ENCODE peak calls at places on chromosome X, in six cellular contexts. C, B, G, N, Q and V are unnamed samples.

GRCh38 chrX:76172325-76172887 is 456 bp upstream of the PBDC1 start:
- DNase-seq in C (peak), B (no peak), G (no peak), N (no peak), Q (no peak), V (peak)

GRCh38 chrX:25275159-25275558 is 259.4 kb upstream of the ARX start:
- DNase-seq in C (no peak), B (no peak), G (no peak), N (no peak), Q (no peak), V (no peak)

GRCh38 chrX:9627827-9628406 is 137.7 kb downstream of the GPR143 start:
- DNase-seq in C (no peak), B (no peak), G (peak), N (peak), Q (no peak), V (no peak)

GRCh38 chrX:40285876-40286275 is 188.1 kb upstream of the BCOR start:
- DNase-seq in C (no peak), B (no peak), G (no peak), N (no peak), Q (no peak), V (no peak)

GRCh38 chrX:31213941-31214340 is 142.1 kb upstream of the FTHL17 start:
- DNase-seq in C (no peak), B (no peak), G (peak), N (no peak), Q (peak), V (no peak)

GRCh38 chrX:124619710-124620109 is 273.3 kb downstream of the SH2D1A start:
- DNase-seq in C (no peak), B (no peak), G (no peak), N (no peak), Q (no peak), V (no peak)

GRCh38 chrX:74925210-74926088 is at the start of gene NEXMIF:
- DNase-seq in C (peak), B (peak), G (no peak), N (peak), Q (peak), V (peak)

GRCh38 chrX:18426004-18426320 is 554 bp downstream of the CDKL5 start:
- DNase-seq in C (no peak), B (no peak), G (no peak), N (no peak), Q (no peak), V (no peak)

GRCh38 chrX:10893976-10894375 is 217.2 kb upstream of the HCCS start:
- DNase-seq in C (no peak), B (no peak), G (no peak), N (peak), Q (no peak), V (no peak)

GRCh38 chrX:111511477-111511876 is at the start of gene SERTM2:
- DNase-seq in C (no peak), B (peak), G (peak), N (peak), Q (peak), V (no peak)

GRCh38 chrX:150352581-150352980 is 10.5 kb upstream of the MAMLD1 start:
- DNase-seq in C (no peak), B (no peak), G (peak), N (no peak), Q (no peak), V (no peak)
- H4K91ac ChIP-seq in C (no peak), B (no peak), G (peak), N (no peak), Q (no peak), V (no peak)

GRCh38 chrX:16002185-16002584 is 121.2 kb upstream of the GRPR start:
- DNase-seq in C (no peak), B (no peak), G (no peak), N (no peak), Q (no peak), V (no peak)

GRCh38 chrX:16005899-16006298 is 117.5 kb upstream of the GRPR start:
- DNase-seq in C (no peak), B (no peak), G (no peak), N (no peak), Q (no peak), V (no peak)
- H4K91ac ChIP-seq in C (no peak), B (no peak), G (no peak), N (no peak), Q (no peak), V (no peak)

DNA sequence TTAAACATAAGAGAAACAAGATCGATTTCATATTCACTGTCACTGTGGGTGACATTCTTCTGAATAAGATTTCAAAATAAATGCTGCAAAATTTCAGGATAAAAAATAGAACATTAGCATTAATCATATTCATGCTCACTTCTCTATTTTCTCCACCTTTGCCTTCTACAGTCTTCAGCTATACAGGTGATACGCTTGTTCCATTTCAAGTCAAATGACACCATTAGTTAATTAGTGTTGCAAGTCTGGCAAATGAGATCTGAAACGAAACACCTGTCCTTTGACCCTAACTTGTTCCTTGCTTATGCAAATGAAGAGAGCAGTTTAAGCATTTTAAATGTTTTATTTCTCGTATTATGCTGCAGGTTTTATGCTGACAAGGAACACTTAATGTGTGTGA is 667.5 kb upstream of the MAGEB2 start:
- DNase-seq in C (no peak), B (no peak), G (no peak), N (no peak), Q (no peak), V (no peak)
- H4K91ac ChIP-seq in C (no peak), B (no peak), G (no peak), N (no peak), Q (no peak), V (no peak)

GRCh38 chrX:70322784-70323183 is 32.9 kb downstream of the KIF4A start:
- DNase-seq in C (no peak), B (no peak), G (no peak), N (no peak), Q (no peak), V (no peak)
- H4K91ac ChIP-seq in C (no peak), B (no peak), G (no peak), N (no peak), Q (no peak), V (no peak)

GRCh38 chrX:68163446-68163845 is 269.8 kb downstream of the OPHN1 start:
- DNase-seq in C (no peak), B (no peak), G (peak), N (peak), Q (no peak), V (no peak)
- H4K91ac ChIP-seq in C (no peak), B (no peak), G (no peak), N (no peak), Q (no peak), V (no peak)